ENCODE peak calls at places on chromosomes 16 and 17, in four cellular contexts. T, E, H and Q are unnamed samples.

GRCh38 chr16:85686912-85687591 is 1.7 kb downstream of the GINS2 start:
- DNase-seq in T (no peak), H (no peak), E (no peak), Q (no peak)

GRCh38 chr17:21379080-21379711 is 3.0 kb downstream of the KCNJ12 start:
- DNase-seq in T (no peak), E (no peak), H (no peak), Q (no peak)

GRCh38 chr17:8031261-8031661 is 7.6 kb upstream of the ALOX15B start:
- DNase-seq in H (peak), T (no peak), E (no peak), Q (no peak)

GRCh38 chr16:75247249-75247648 is 4.2 kb downstream of the BCAR1 start:
- DNase-seq in T (no peak), E (no peak), H (no peak), Q (no peak)

GRCh38 chr17:27473748-27474609 is 17.7 kb downstream of the KSR1 start:
- DNase-seq in T (peak), E (peak), H (peak), Q (no peak)

GRCh38 chr16:66290431-66290830 is 76.1 kb upstream of the CDH5 start:
- DNase-seq in E (no peak), T (no peak), H (no peak), Q (no peak)

GRCh38 chr16:22008215-22009142 is 568 bp downstream of the MOSMO start:
- DNase-seq in E (peak), T (no peak), H (no peak), Q (no peak)

GRCh38 chr16:56354016-56354415 is 71.3 kb downstream of the AMFR start:
- DNase-seq in T (no peak), H (no peak), E (no peak), Q (no peak)

GRCh38 chr16:67605641-67606040 is 39.3 kb upstream of the CARMIL2 start:
- DNase-seq in H (no peak), T (no peak), E (no peak), Q (no peak)

GRCh38 chr16:19348578-19349315 is 63.2 kb downstream of the CLEC19A start:
- DNase-seq in E (peak), T (no peak), H (no peak), Q (no peak)